ENCODE peak calls at places on chromosome 20, in four cellular contexts. B is A673, T is mucosa of descending colon, G is BE2C. V is an unnamed sample.

GRCh38 chr20:39574061-39574460 is 611.9 kb downstream of the DHX35 start:
- DNase-seq in B (no peak), T (no peak), G (no peak), V (no peak)

GRCh38 chr20:13426870-13427269 is 205.8 kb downstream of the ISM1 start:
- DNase-seq in B (no peak), T (no peak), G (no peak), V (no peak)

GRCh38 chr20:59809630-59810375 is 123.6 kb downstream of the SYCP2 start:
- DNase-seq in B (no peak), T (no peak), G (no peak), V (no peak)

GRCh38 chr20:43853918-43854317 is 60.7 kb upstream of the TOX2 start:
- DNase-seq in B (no peak), T (no peak), G (no peak), V (no peak)

GRCh38 chr20:35991142-35991771 is 22.9 kb downstream of the CNBD2 start:
- DNase-seq in B (peak), T (no peak), G (peak), V (peak)

GRCh38 chr20:53929974-53930650 is 140.3 kb downstream of the BCAS1 start:
- DNase-seq in B (no peak), T (no peak), G (no peak), V (no peak)

GRCh38 chr20:37228656-37229055 is 33.0 kb downstream of the GHRH start:
- DNase-seq in B (no peak), T (no peak), G (no peak), V (no peak)

GRCh38 chr20:45347936-45348809 is at the start of gene SDC4:
- DNase-seq in B (peak), T (peak), G (peak), V (peak)

GRCh38 chr20:42461965-42462593 is 727.6 kb downstream of the PTPRT start:
- DNase-seq in B (no peak), T (no peak), G (no peak), V (no peak)

GRCh38 chr20:57500235-57500634 is 24.7 kb downstream of the CTCFL start:
- DNase-seq in B (no peak), T (no peak), G (no peak), V (no peak)

GRCh38 chr20:15491564-15491963 is 1081.7 kb downstream of the KIF16B start:
- DNase-seq in B (no peak), T (no peak), G (peak), V (no peak)

GRCh38 chr20:58853976-58854637 is 1.6 kb downstream of the GNAS start:
- DNase-seq in B (no peak), T (no peak), G (no peak), V (no peak)

GRCh38 chr20:32964575-32964974 is 39.7 kb downstream of the SUN5 start:
- DNase-seq in B (no peak), T (no peak), G (no peak), V (no peak)

GRCh38 chr20:53602661-53603060 is 9.0 kb upstream of the ZNF217 start:
- DNase-seq in B (no peak), T (no peak), G (no peak), V (no peak)

GRCh38 chr20:33521461-33521860 is 31.6 kb downstream of the CBFA2T2 start:
- DNase-seq in B (no peak), T (no peak), G (no peak), V (peak)

GRCh38 chr20:59850018-59850641 is 83.3 kb downstream of the SYCP2 start:
- DNase-seq in B (peak), T (no peak), G (no peak), V (no peak)

GRCh38 chr20:47950557-47951283 is 165.4 kb upstream of the SULF2 start:
- DNase-seq in B (no peak), T (no peak), G (no peak), V (no peak)

GRCh38 chr20:8385247-8385646 is 253.2 kb downstream of the PLCB1 start:
- DNase-seq in B (peak), T (peak), G (peak), V (peak)

GRCh38 chr20:25669826-25670422 is 26.7 kb downstream of the ZNF337 start:
- DNase-seq in B (peak), T (no peak), G (no peak), V (no peak)

GRCh38 chr20:58128635-58129625 is 99.5 kb downstream of the ANKRD60 start:
- DNase-seq in B (no peak), T (no peak), G (no peak), V (no peak)

GRCh38 chr20:7272512-7272911 is 505.0 kb downstream of the BMP2 start:
- DNase-seq in B (peak), T (no peak), G (no peak), V (no peak)

GRCh38 chr20:57398231-57398821 is 7.1 kb downstream of the RBM38 start:
- DNase-seq in B (no peak), T (peak), G (no peak), V (no peak)

GRCh38 chr20:22346716-22347115 is 237.7 kb downstream of the FOXA2 start:
- DNase-seq in B (no peak), T (no peak), G (no peak), V (no peak)

GRCh38 chr20:37315293-37316110 is 26.0 kb downstream of the MANBAL start:
- DNase-seq in B (no peak), T (peak), G (no peak), V (no peak)

GRCh38 chr20:45366192-45366591 is 3.2 kb downstream of the SYS1 start:
- DNase-seq in B (no peak), T (no peak), G (no peak), V (no peak)

GRCh38 chr20:11814276-11814675 is 103.4 kb upstream of the BTBD3 start:
- DNase-seq in B (no peak), T (no peak), G (no peak), V (no peak)

GRCh38 chr20:56504373-56505005 is 20.1 kb upstream of the FAM209A start:
- DNase-seq in B (peak), T (no peak), G (no peak), V (peak)

GRCh38 chr20:22949710-22950109 is 85.4 kb upstream of the SSTR4 start:
- DNase-seq in B (no peak), T (no peak), G (no peak), V (no peak)

GRCh38 chr20:31496761-31497295 is 17.4 kb upstream of the HM13 start:
- DNase-seq in B (peak), T (peak), G (peak), V (peak)

GRCh38 chr20:43914697-43915208 is at the start of gene TOX2:
- DNase-seq in B (peak), T (peak), G (peak), V (peak)

GRCh38 chr20:21615617-21616080 is 89.8 kb upstream of the PAX1 start:
- DNase-seq in B (peak), T (peak), G (peak), V (peak)

GRCh38 chr20:25237610-25238318 is 10.1 kb upstream of the PYGB start:
- DNase-seq in B (peak), T (peak), G (peak), V (no peak)

GRCh38 chr20:48008850-48009535 is 223.7 kb upstream of the SULF2 start:
- DNase-seq in B (no peak), T (no peak), G (no peak), V (no peak)

GRCh38 chr20:39850236-39850635 is 838.8 kb downstream of the MAFB start:
- DNase-seq in B (peak), T (no peak), G (no peak), V (no peak)

GRCh38 chr20:49534314-49534713 is 33.6 kb downstream of the PTGIS start:
- DNase-seq in B (peak), T (no peak), G (peak), V (peak)
- TF ChIP-seq CTCF in B (peak), T (peak), G (peak), V (peak)

GRCh38 chr20:46557231-46557956 is 6.9 kb upstream of the OCSTAMP start:
- DNase-seq in B (no peak), T (no peak), G (no peak), V (no peak)

GRCh38 chr20:46558511-46558959 is 8.1 kb upstream of the OCSTAMP start:
- DNase-seq in B (peak), T (no peak), G (no peak), V (peak)

GRCh38 chr20:46562009-46562372 is 11.5 kb upstream of the OCSTAMP start:
- DNase-seq in B (no peak), T (no peak), G (no peak), V (no peak)

GRCh38 chr20:46559001-46559400 is 8.5 kb upstream of the OCSTAMP start:
- DNase-seq in B (no peak), T (no peak), G (no peak), V (no peak)

GRCh38 chr20:46559685-46560440 is 9.4 kb upstream of the OCSTAMP start:
- DNase-seq in B (no peak), T (no peak), G (no peak), V (no peak)
- TF ChIP-seq CTCF in B (peak), T (no peak), G (no peak), V (no peak)

DNA sequence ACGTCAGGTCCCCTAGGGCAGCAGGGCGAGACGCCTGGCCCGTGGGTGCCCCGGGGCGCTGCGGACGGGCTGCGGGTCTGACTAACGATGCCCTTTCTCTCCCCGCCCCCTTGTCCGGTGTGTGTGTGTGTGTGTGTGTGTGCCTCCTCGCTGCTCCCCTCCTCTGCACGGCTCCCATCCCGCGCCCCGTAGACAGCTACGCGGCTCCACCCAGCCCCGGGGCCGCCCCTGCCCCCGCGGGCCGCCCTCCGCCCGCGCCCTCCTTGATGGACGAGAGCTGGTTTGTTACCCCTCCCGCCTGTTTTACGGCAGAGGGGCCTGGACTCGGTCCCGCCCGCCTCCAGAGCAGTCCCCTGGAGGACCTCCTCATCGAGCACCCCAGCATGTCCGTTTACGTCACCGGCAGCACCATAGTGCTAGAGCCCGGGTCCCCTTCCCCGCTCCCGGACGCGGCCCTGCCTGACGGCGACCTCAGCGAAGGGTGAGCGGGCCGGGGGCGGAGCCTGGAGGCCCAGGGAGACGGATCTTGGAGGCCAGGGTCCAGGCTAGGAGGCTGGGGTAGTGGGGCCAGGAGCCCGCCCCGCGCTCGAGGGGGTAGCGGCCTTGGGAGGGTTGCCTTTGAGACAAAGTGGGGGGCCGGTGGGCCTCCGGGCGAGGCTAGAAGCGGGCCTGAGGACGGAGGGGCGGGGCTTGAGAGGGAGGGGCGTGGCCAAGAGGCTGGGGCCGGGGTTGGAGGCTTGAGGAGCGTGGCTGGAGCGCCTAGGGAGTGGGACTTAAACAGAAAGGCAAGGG is 5.1 kb downstream of the TP53INP2 start:
- DNase-seq in B (peak), T (peak), G (peak), V (peak)
- TF ChIP-seq CTCF in B (no peak), T (no peak), G (no peak), V (no peak)

GRCh38 chr20:3297096-3297411 is 58.1 kb upstream of the SLC4A11 start:
- DNase-seq in B (no peak), T (no peak), G (no peak), V (no peak)

DNA sequence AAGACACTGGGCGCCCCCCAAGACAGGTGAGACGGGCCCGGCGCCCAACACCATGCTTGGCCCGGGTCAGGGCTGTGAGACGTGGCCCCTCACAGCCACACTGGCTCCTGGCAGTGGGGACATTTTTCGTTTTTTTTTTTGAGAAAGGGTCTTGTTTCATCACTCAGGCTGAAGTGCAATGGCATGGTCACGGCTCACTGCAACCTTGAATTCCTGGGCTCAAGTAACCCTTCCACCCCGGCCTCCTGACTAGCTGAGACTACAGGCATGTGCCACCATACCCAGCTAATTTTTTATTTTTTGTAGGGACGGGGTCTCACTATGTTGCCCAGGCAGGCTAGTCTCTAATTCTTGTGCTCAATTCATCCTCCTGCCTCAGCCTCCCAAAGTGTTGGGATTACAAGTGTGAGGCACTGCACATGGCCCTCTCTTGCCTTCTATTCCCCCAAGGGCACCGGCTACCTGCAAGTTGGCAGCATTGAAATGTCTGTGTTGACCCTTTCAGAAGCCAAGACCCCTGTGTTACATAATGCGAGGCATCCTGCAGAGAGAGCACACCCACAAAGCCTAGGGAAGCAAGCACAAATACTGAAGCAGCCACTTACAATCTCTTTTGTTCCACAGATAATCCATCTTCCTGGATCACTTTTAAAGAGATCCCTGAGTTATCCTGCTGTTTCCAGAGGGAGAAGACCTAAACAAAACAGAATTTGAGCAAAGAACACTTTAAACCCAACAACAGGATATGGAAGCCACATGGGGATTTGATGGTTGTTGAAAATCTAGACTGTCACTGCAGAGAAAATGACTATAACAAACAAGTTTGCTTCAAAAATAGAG is 57.5 kb upstream of the SLC4A11 start:
- DNase-seq in B (no peak), T (no peak), G (no peak), V (no peak)
- TF ChIP-seq CTCF in B (no peak), T (no peak), G (no peak), V (no peak)

GRCh38 chr20:46674253-46675083 is 14.8 kb downstream of the TP53RK start:
- DNase-seq in B (no peak), T (no peak), G (no peak), V (no peak)
- TF ChIP-seq CTCF in B (no peak), T (no peak), G (no peak), V (no peak)

GRCh38 chr20:18596270-18596669 is 8.4 kb downstream of the DTD1 start:
- DNase-seq in B (no peak), T (no peak), G (no peak), V (no peak)
- TF ChIP-seq CTCF in B (no peak), T (no peak), G (no peak), V (no peak)

DNA sequence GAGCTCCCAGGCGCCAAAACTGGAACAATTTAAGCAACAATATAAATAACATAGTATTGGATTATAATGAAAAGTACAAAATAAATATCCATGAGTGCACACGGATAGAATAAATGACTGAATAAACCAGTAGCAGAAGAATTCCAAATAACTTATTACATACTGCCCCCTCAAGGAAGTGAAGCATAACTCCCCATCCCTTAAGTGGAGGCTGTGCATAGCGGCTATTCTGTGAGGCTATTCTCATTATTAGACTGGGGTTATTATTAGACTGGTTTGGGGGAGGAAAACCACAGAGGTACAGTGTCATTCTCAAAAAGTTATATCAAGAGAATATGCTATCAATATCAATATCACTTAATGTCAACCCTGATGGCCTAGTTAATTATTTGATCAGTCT is 94.4 kb upstream of the SIRPA start:
- DNase-seq in B (peak), T (no peak), G (no peak), V (no peak)
- TF ChIP-seq CTCF in B (peak), T (no peak), G (peak), V (peak)

DNA sequence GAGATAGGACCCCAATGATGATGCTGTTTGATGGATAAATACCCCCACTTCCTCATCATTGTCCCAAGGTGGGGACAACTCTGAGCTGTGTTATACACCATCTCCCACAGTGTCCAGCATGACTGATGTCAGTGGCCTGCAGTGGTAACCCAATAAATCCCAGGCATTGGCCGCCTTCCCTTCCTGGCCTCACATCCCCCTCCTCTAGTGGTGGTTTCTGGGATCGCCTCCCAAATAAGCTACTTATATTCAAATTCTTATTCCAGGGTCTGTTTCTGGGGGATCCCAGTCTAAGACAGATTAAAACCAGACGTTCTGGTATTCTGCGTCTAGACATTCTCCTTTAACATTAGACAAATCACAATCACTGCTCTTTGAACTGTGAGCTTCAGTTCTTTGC is 90.6 kb downstream of the SCP2D1 start:
- DNase-seq in B (no peak), T (no peak), G (no peak), V (no peak)
- TF ChIP-seq CTCF in B (no peak), T (no peak), G (peak), V (peak)

GRCh38 chr20:63956664-63957003 is 418 bp upstream of the UCKL1 start:
- DNase-seq in B (no peak), T (no peak), G (no peak), V (no peak)

GRCh38 chr20:63957690-63958441 is 1.6 kb upstream of the UCKL1 start:
- DNase-seq in B (peak), T (peak), G (peak), V (no peak)

GRCh38 chr20:63955846-63956663 is at the start of gene UCKL1:
- DNase-seq in B (peak), T (peak), G (peak), V (peak)

GRCh38 chr20:63958471-63958870 is 2.3 kb upstream of the UCKL1 start:
- DNase-seq in B (no peak), T (peak), G (no peak), V (no peak)

DNA sequence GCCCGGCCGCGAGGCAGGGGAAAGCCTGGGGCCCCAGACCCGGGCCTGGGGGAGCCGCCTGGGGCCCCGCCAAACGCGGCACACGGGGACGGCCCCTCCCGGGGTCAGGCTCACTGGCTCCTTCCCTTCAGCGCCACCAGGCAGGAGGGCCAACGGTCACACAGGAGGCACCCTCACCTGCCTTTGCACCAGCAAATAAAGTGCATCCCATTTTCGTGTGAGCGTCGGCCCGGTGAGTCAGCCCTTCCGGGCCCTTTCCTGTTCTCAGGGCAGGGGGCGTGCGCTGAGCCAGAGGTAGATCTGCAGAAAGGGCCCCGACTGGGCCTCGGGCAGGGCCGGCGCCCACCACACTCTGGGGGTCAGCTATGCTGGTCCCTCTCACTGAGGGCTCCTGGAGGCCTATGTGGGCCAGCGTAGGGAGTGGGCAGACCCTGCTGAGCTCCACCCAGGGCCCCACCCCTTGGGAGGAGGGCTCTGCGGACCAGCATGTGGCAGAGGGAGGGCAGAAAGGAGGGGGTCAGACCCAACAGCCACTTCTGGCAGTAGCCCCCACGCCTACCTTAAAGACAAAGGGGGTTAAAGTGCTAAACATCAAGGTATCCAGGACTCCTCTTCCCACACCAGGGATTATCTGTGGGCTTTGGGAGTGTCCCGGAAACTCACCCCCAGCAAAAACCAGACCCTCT is 931 bp upstream of the UCKL1 start:
- DNase-seq in B (peak), T (peak), G (peak), V (peak)
- TF ChIP-seq CTCF in B (peak), T (no peak), G (no peak), V (no peak)

GRCh38 chr20:364905-365794 is 15.4 kb upstream of the TRIB3 start:
- DNase-seq in B (no peak), T (no peak), G (no peak), V (no peak)
- TF ChIP-seq CTCF in B (no peak), T (no peak), G (no peak), V (no peak)

V was measured in glutamatergic neuron.